ENCODE peak calls at places on chromosomes 12 and 14, in four cellular contexts. H is HepG2, U is GM12878, X is SK-N-SH. E is an unnamed sample.

GRCh38 chr12:124490584-124491305 is 76.7 kb downstream of the NCOR2 start:
- DNase-seq in H (no peak), U (no peak), X (peak), E (peak)

GRCh38 chr14:55191881-55192616 is 664 bp upstream of the DLGAP5 start:
- DNase-seq in H (no peak), U (no peak), X (peak), E (no peak)

GRCh38 chr12:104402630-104403029 is 54.1 kb upstream of the CHST11 start:
- DNase-seq in H (no peak), U (no peak), X (no peak), E (no peak)

GRCh38 chr14:85481471-85481870 is 48.5 kb upstream of the FLRT2 start:
- DNase-seq in H (no peak), U (no peak), X (no peak), E (no peak)

GRCh38 chr12:68609955-68610434 is 704 bp upstream of the RAP1B start:
- DNase-seq in H (no peak), U (no peak), X (peak), E (peak)

GRCh38 chr12:31850268-31850667 is 108.9 kb upstream of the RESF1 start:
- DNase-seq in H (no peak), U (no peak), X (no peak), E (no peak)

GRCh38 chr12:106300761-106301160 is 1.8 kb upstream of the TCP11L2 start:
- DNase-seq in H (peak), U (no peak), X (no peak), E (peak)

GRCh38 chr14:74604896-74605295 is 7.1 kb downstream of the LTBP2 start:
- DNase-seq in H (no peak), U (no peak), X (peak), E (no peak)

GRCh38 chr14:104239866-104240301 is 101.5 kb downstream of the KIF26A start:
- DNase-seq in H (no peak), U (no peak), X (peak), E (no peak)

GRCh38 chr12:104132351-104132956 is 5.6 kb downstream of the NFYB start:
- DNase-seq in H (no peak), U (no peak), X (peak), E (no peak)

GRCh38 chr14:72513994-72514659 is 379.8 kb downstream of the DPF3 start:
- DNase-seq in H (peak), U (no peak), X (peak), E (peak)

GRCh38 chr12:104641862-104642261 is 185.1 kb downstream of the CHST11 start:
- DNase-seq in H (no peak), U (peak), X (no peak), E (no peak)

GRCh38 chr12:117417004-117417403 is 55.6 kb upstream of the NOS1 start:
- DNase-seq in H (no peak), U (no peak), X (no peak), E (no peak)

DNA sequence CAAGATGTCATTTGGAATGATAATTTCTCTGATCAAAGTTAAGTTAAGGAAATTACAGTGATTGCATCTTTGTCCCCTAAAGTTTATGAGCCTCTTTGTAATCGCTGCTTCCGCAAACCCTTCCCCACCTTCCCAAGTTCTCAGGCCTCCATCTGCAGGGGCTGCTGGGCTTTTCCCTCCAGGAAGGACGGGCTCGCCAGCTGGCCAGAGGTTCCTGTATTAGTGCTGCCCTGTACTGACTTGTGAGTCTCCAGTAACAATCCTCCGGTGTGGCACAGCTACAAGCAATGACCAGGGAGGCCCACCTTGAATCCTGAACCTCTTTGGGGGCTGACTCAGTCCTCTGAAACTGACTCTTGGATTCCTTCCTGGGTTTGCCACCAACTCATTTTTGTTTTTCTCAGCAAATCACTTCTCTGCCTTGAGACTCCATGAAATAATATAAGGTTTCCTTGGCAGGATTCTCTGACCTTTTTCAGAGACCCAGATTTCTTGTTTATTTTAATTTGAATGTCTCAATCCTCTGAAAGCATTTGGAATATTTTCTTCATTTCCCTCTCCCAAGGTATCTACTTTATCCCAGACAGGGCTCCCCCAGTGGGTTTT is 398.7 kb downstream of the ZFP36L1 start:
- DNase-seq in H (no peak), U (no peak), X (no peak), E (no peak)
- TF ChIP-seq FOXM1 in H (no peak), U (no peak), X (no peak), E (no peak)

GRCh38 chr14:51540364-51540763 is 111.3 kb upstream of the FRMD6 start:
- DNase-seq in H (no peak), U (no peak), X (no peak), E (no peak)

GRCh38 chr14:51544426-51544825 is 107.3 kb upstream of the FRMD6 start:
- DNase-seq in H (no peak), U (no peak), X (no peak), E (no peak)

GRCh38 chr14:51535443-51536044 is 116.2 kb upstream of the FRMD6 start:
- DNase-seq in H (no peak), U (no peak), X (no peak), E (no peak)

GRCh38 chr14:51538973-51539372 is 112.7 kb upstream of the FRMD6 start:
- DNase-seq in H (no peak), U (no peak), X (no peak), E (no peak)

GRCh38 chr14:51539571-51540037 is 112.1 kb upstream of the FRMD6 start:
- DNase-seq in H (no peak), U (no peak), X (no peak), E (no peak)
- TF ChIP-seq POLR2AphosphoS5 in H (no peak), U (no peak), X (peak), E (no peak)

GRCh38 chr14:93949511-93950075 is 22.4 kb downstream of the FAM181A start:
- DNase-seq in H (no peak), U (no peak), X (no peak), E (no peak)
- TF ChIP-seq FOXM1 in H (no peak), U (no peak), X (no peak), E (no peak)

GRCh38 chr14:65297744-65298143 is 114.8 kb upstream of the FUT8 start:
- DNase-seq in H (peak), U (no peak), X (no peak), E (no peak)
- TF ChIP-seq POLR2AphosphoS5 in H (no peak), U (no peak), X (no peak), E (no peak)

GRCh38 chr12:89354630-89354931 is 2.3 kb upstream of the DUSP6 start:
- DNase-seq in H (no peak), U (no peak), X (no peak), E (no peak)
- TF ChIP-seq FOXM1 in H (no peak), U (no peak), X (no peak), E (no peak)

GRCh38 chr14:100348779-100349708 is 25.9 kb downstream of the SLC25A47 start:
- DNase-seq in H (no peak), U (no peak), X (no peak), E (no peak)
- TF ChIP-seq POLR2AphosphoS5 in H (no peak), U (no peak), X (no peak), E (no peak)